ENCODE peak calls at places on chromosomes 1 and 21, in seven cellular contexts. One of them, this sample, is unnamed.

GRCh38 chr1:156852414-156852874 is 6.5 kb downstream of the INSRR start:
- DNase-seq in central memory CD4-positive, alpha-beta T cell: no peak
- DNase-seq in AG08396: no peak
- DNase-seq in EH: peak
- DNase-seq in SK-N-SH: peak
- DNase-seq in retina: peak
- DNase-seq in stimulated activated CD4-positive, alpha-beta T cell treated with anti-CD3 and anti-CD28 coated beads, TNF-alpha, amount 100 ng/mL, for 1 hour: no peak
- DNase-seq in this sample: no peak

GRCh38 chr1:8441466-8441865 is 123.6 kb downstream of the SLC45A1 start:
- DNase-seq in central memory CD4-positive, alpha-beta T cell: no peak
- DNase-seq in AG08396: no peak
- DNase-seq in EH: no peak
- DNase-seq in SK-N-SH: no peak
- DNase-seq in retina: no peak
- DNase-seq in stimulated activated CD4-positive, alpha-beta T cell treated with anti-CD3 and anti-CD28 coated beads, TNF-alpha, amount 100 ng/mL, for 1 hour: no peak
- DNase-seq in this sample: no peak

GRCh38 chr1:8791819-8792218 is 25.6 kb downstream of the RERE start:
- DNase-seq in central memory CD4-positive, alpha-beta T cell: no peak
- DNase-seq in AG08396: no peak
- DNase-seq in EH: no peak
- DNase-seq in SK-N-SH: no peak
- DNase-seq in retina: no peak
- DNase-seq in stimulated activated CD4-positive, alpha-beta T cell treated with anti-CD3 and anti-CD28 coated beads, TNF-alpha, amount 100 ng/mL, for 1 hour: no peak
- DNase-seq in this sample: no peak

GRCh38 chr1:29728703-29729102 is 492.4 kb downstream of the PTPRU start:
- DNase-seq in central memory CD4-positive, alpha-beta T cell: no peak
- DNase-seq in AG08396: no peak
- DNase-seq in EH: no peak
- DNase-seq in SK-N-SH: no peak
- DNase-seq in retina: no peak
- DNase-seq in stimulated activated CD4-positive, alpha-beta T cell treated with anti-CD3 and anti-CD28 coated beads, TNF-alpha, amount 100 ng/mL, for 1 hour: no peak
- DNase-seq in this sample: no peak

GRCh38 chr1:37998913-37999433 is 6.3 kb downstream of the FHL3 start:
- DNase-seq in central memory CD4-positive, alpha-beta T cell: no peak
- DNase-seq in AG08396: no peak
- DNase-seq in EH: no peak
- DNase-seq in SK-N-SH: no peak
- DNase-seq in retina: no peak
- DNase-seq in stimulated activated CD4-positive, alpha-beta T cell treated with anti-CD3 and anti-CD28 coated beads, TNF-alpha, amount 100 ng/mL, for 1 hour: no peak
- DNase-seq in this sample: no peak

GRCh38 chr21:41366522-41367151 is 4.8 kb downstream of the MX2 start:
- DNase-seq in central memory CD4-positive, alpha-beta T cell: no peak
- DNase-seq in AG08396: peak
- DNase-seq in EH: peak
- DNase-seq in SK-N-SH: no peak
- DNase-seq in retina: no peak
- DNase-seq in stimulated activated CD4-positive, alpha-beta T cell treated with anti-CD3 and anti-CD28 coated beads, TNF-alpha, amount 100 ng/mL, for 1 hour: no peak
- DNase-seq in this sample: no peak

GRCh38 chr21:35637431-35637830 is 422.9 kb downstream of the SETD4 start:
- DNase-seq in central memory CD4-positive, alpha-beta T cell: no peak
- DNase-seq in AG08396: no peak
- DNase-seq in EH: peak
- DNase-seq in SK-N-SH: no peak
- DNase-seq in retina: no peak
- DNase-seq in stimulated activated CD4-positive, alpha-beta T cell treated with anti-CD3 and anti-CD28 coated beads, TNF-alpha, amount 100 ng/mL, for 1 hour: no peak
- DNase-seq in this sample: no peak

GRCh38 chr21:14290584-14290983 is 74.6 kb downstream of the RBM11 start:
- DNase-seq in central memory CD4-positive, alpha-beta T cell: no peak
- DNase-seq in AG08396: no peak
- DNase-seq in EH: no peak
- DNase-seq in SK-N-SH: no peak
- DNase-seq in retina: no peak
- DNase-seq in stimulated activated CD4-positive, alpha-beta T cell treated with anti-CD3 and anti-CD28 coated beads, TNF-alpha, amount 100 ng/mL, for 1 hour: no peak
- DNase-seq in this sample: no peak

GRCh38 chr1:216914974-216915373 is 191.7 kb upstream of the ESRRG start:
- DNase-seq in central memory CD4-positive, alpha-beta T cell: no peak
- DNase-seq in AG08396: no peak
- DNase-seq in EH: no peak
- DNase-seq in SK-N-SH: no peak
- DNase-seq in retina: no peak
- DNase-seq in stimulated activated CD4-positive, alpha-beta T cell treated with anti-CD3 and anti-CD28 coated beads, TNF-alpha, amount 100 ng/mL, for 1 hour: no peak
- DNase-seq in this sample: no peak

GRCh38 chr1:33302325-33302724 is 18.6 kb downstream of the A3GALT2 start:
- DNase-seq in central memory CD4-positive, alpha-beta T cell: peak
- DNase-seq in AG08396: no peak
- DNase-seq in EH: no peak
- DNase-seq in SK-N-SH: no peak
- DNase-seq in retina: no peak
- DNase-seq in stimulated activated CD4-positive, alpha-beta T cell treated with anti-CD3 and anti-CD28 coated beads, TNF-alpha, amount 100 ng/mL, for 1 hour: no peak
- DNase-seq in this sample: no peak

GRCh38 chr1:212667223-212668139 is 32.2 kb downstream of the BATF3 start:
- DNase-seq in central memory CD4-positive, alpha-beta T cell: no peak
- DNase-seq in AG08396: peak
- DNase-seq in EH: peak
- DNase-seq in SK-N-SH: peak
- DNase-seq in retina: peak
- DNase-seq in stimulated activated CD4-positive, alpha-beta T cell treated with anti-CD3 and anti-CD28 coated beads, TNF-alpha, amount 100 ng/mL, for 1 hour: no peak
- DNase-seq in this sample: peak

GRCh38 chr1:204299828-204300365 is 59.8 kb downstream of the PLEKHA6 start:
- DNase-seq in central memory CD4-positive, alpha-beta T cell: no peak
- DNase-seq in AG08396: no peak
- DNase-seq in EH: no peak
- DNase-seq in SK-N-SH: peak
- DNase-seq in retina: no peak
- DNase-seq in stimulated activated CD4-positive, alpha-beta T cell treated with anti-CD3 and anti-CD28 coated beads, TNF-alpha, amount 100 ng/mL, for 1 hour: no peak
- DNase-seq in this sample: no peak

GRCh38 chr1:97680894-97681293 is 239.9 kb downstream of the DPYD start:
- DNase-seq in central memory CD4-positive, alpha-beta T cell: no peak
- DNase-seq in AG08396: no peak
- DNase-seq in EH: no peak
- DNase-seq in SK-N-SH: peak
- DNase-seq in retina: no peak
- DNase-seq in stimulated activated CD4-positive, alpha-beta T cell treated with anti-CD3 and anti-CD28 coated beads, TNF-alpha, amount 100 ng/mL, for 1 hour: no peak
- DNase-seq in this sample: no peak

GRCh38 chr1:206944703-206945102 is 1.6 kb downstream of the PIGR start:
- DNase-seq in central memory CD4-positive, alpha-beta T cell: no peak
- DNase-seq in AG08396: no peak
- DNase-seq in EH: no peak
- DNase-seq in SK-N-SH: no peak
- DNase-seq in retina: no peak
- DNase-seq in stimulated activated CD4-positive, alpha-beta T cell treated with anti-CD3 and anti-CD28 coated beads, TNF-alpha, amount 100 ng/mL, for 1 hour: no peak
- DNase-seq in this sample: no peak

GRCh38 chr1:40692429-40692905 is 963 bp downstream of the NFYC start:
- DNase-seq in central memory CD4-positive, alpha-beta T cell: no peak
- DNase-seq in AG08396: peak
- DNase-seq in EH: peak
- DNase-seq in SK-N-SH: no peak
- DNase-seq in retina: no peak
- DNase-seq in stimulated activated CD4-positive, alpha-beta T cell treated with anti-CD3 and anti-CD28 coated beads, TNF-alpha, amount 100 ng/mL, for 1 hour: no peak
- DNase-seq in this sample: peak

GRCh38 chr1:64038965-64039926 is 164.2 kb upstream of the UBE2U start:
- DNase-seq in central memory CD4-positive, alpha-beta T cell: no peak
- DNase-seq in AG08396: peak
- DNase-seq in EH: peak
- DNase-seq in SK-N-SH: peak
- DNase-seq in retina: no peak
- DNase-seq in stimulated activated CD4-positive, alpha-beta T cell treated with anti-CD3 and anti-CD28 coated beads, TNF-alpha, amount 100 ng/mL, for 1 hour: no peak
- DNase-seq in this sample: peak

GRCh38 chr21:38761531-38761930 is 44.2 kb upstream of the ETS2 start:
- DNase-seq in central memory CD4-positive, alpha-beta T cell: no peak
- DNase-seq in AG08396: no peak
- DNase-seq in EH: peak
- DNase-seq in SK-N-SH: no peak
- DNase-seq in retina: no peak
- DNase-seq in stimulated activated CD4-positive, alpha-beta T cell treated with anti-CD3 and anti-CD28 coated beads, TNF-alpha, amount 100 ng/mL, for 1 hour: no peak
- DNase-seq in this sample: no peak

GRCh38 chr21:31343680-31344480 is at the start of gene TIAM1:
- DNase-seq in central memory CD4-positive, alpha-beta T cell: no peak
- DNase-seq in AG08396: peak
- DNase-seq in EH: peak
- DNase-seq in SK-N-SH: peak
- DNase-seq in retina: peak
- DNase-seq in stimulated activated CD4-positive, alpha-beta T cell treated with anti-CD3 and anti-CD28 coated beads, TNF-alpha, amount 100 ng/mL, for 1 hour: no peak
- DNase-seq in this sample: no peak

GRCh38 chr1:4853930-4854329 is 199.5 kb downstream of the AJAP1 start:
- DNase-seq in central memory CD4-positive, alpha-beta T cell: no peak
- DNase-seq in AG08396: no peak
- DNase-seq in EH: no peak
- DNase-seq in SK-N-SH: no peak
- DNase-seq in retina: no peak
- DNase-seq in stimulated activated CD4-positive, alpha-beta T cell treated with anti-CD3 and anti-CD28 coated beads, TNF-alpha, amount 100 ng/mL, for 1 hour: no peak
- DNase-seq in this sample: no peak

GRCh38 chr1:168512864-168513595 is 30.8 kb downstream of the XCL2 start:
- DNase-seq in central memory CD4-positive, alpha-beta T cell: peak
- DNase-seq in AG08396: no peak
- DNase-seq in EH: no peak
- DNase-seq in SK-N-SH: no peak
- DNase-seq in retina: no peak
- DNase-seq in stimulated activated CD4-positive, alpha-beta T cell treated with anti-CD3 and anti-CD28 coated beads, TNF-alpha, amount 100 ng/mL, for 1 hour: no peak
- DNase-seq in this sample: no peak

GRCh38 chr1:66598670-66599069 is 64.7 kb downstream of the SGIP1 start:
- DNase-seq in central memory CD4-positive, alpha-beta T cell: no peak
- DNase-seq in AG08396: peak
- DNase-seq in EH: peak
- DNase-seq in SK-N-SH: no peak
- DNase-seq in retina: no peak
- DNase-seq in stimulated activated CD4-positive, alpha-beta T cell treated with anti-CD3 and anti-CD28 coated beads, TNF-alpha, amount 100 ng/mL, for 1 hour: no peak
- DNase-seq in this sample: peak

This sample was measured in RKO.